ENCODE peak calls at places on chromosomes 5 and 9, in four cellular contexts. Q, U, I and B are unnamed samples.

GRCh38 chr9:37669232-37669631 is 18.5 kb downstream of the FRMPD1 start:
- DNase-seq in Q (no peak), U (no peak), I (no peak), B (no peak)

GRCh38 chr9:109918359-109919163 is 138.6 kb downstream of the PALM2AKAP2 start:
- DNase-seq in Q (no peak), U (no peak), I (no peak), B (no peak)

GRCh38 chr5:31415009-31415923 is 116.6 kb downstream of the DROSHA start:
- DNase-seq in Q (no peak), U (no peak), I (no peak), B (no peak)

GRCh38 chr9:135821733-135822382 is 85.5 kb downstream of the CAMSAP1 start:
- DNase-seq in Q (no peak), U (no peak), I (no peak), B (no peak)

GRCh38 chr5:53041740-53042139 is 52.6 kb downstream of the ITGA2 start:
- DNase-seq in Q (no peak), U (no peak), I (no peak), B (no peak)

GRCh38 chr5:156934450-156935211 is 28.4 kb downstream of the TIMD4 start:
- DNase-seq in Q (peak), U (peak), I (no peak), B (no peak)

GRCh38 chr9:118401551-118401950 is 697.3 kb downstream of the TLR4 start:
- DNase-seq in Q (no peak), U (no peak), I (no peak), B (no peak)

GRCh38 chr9:134252084-134252830 is 74.0 kb upstream of the RXRA start:
- DNase-seq in Q (no peak), U (no peak), I (no peak), B (no peak)

GRCh38 chr9:138064547-138064946 is 187.0 kb downstream of the CACNA1B start:
- DNase-seq in Q (no peak), U (no peak), I (no peak), B (no peak)

GRCh38 chr5:149030838-149031397 is 31.9 kb downstream of the SH3TC2 start:
- DNase-seq in Q (no peak), U (no peak), I (no peak), B (no peak)

GRCh38 chr9:108675708-108676107 is 180.1 kb downstream of the ACTL7B start:
- DNase-seq in Q (no peak), U (no peak), I (no peak), B (no peak)

GRCh38 chr9:78167356-78167755 is 68.5 kb upstream of the CEP78 start:
- DNase-seq in Q (no peak), U (no peak), I (no peak), B (no peak)

GRCh38 chr5:172612771-172613170 is 28.3 kb upstream of the NEURL1B start:
- DNase-seq in Q (no peak), U (no peak), I (no peak), B (no peak)

GRCh38 chr5:68845121-68845520 is 248.7 kb upstream of the SLC30A5 start:
- DNase-seq in Q (no peak), U (no peak), I (peak), B (peak)

GRCh38 chr9:134475051-134475790 is 149.0 kb downstream of the RXRA start:
- DNase-seq in Q (no peak), U (no peak), I (peak), B (peak)

GRCh38 chr5:14118551-14119320 is 24.4 kb upstream of the TRIO start:
- DNase-seq in Q (no peak), U (no peak), I (no peak), B (no peak)

GRCh38 chr5:38821679-38822078 is 24.1 kb upstream of the OSMR start:
- DNase-seq in Q (no peak), U (no peak), I (no peak), B (no peak)

GRCh38 chr9:131734165-131734610 is 5.7 kb downstream of the RAPGEF1 start:
- DNase-seq in Q (no peak), U (no peak), I (no peak), B (no peak)

GRCh38 chr5:125412561-125413535 is 666.4 kb upstream of the ZNF608 start:
- DNase-seq in Q (no peak), U (no peak), I (peak), B (peak)

GRCh38 chr5:68744196-68744595 is 349.6 kb upstream of the SLC30A5 start:
- DNase-seq in Q (no peak), U (no peak), I (no peak), B (no peak)

GRCh38 chr5:153276151-153276550 is 214.3 kb upstream of the GRIA1 start:
- DNase-seq in Q (peak), U (no peak), I (peak), B (no peak)

GRCh38 chr9:88746744-88747398 is 211.9 kb downstream of the NXNL2 start:
- DNase-seq in Q (no peak), U (no peak), I (no peak), B (no peak)

GRCh38 chr9:91654527-91654926 is 230.9 kb upstream of the NFIL3 start:
- DNase-seq in Q (no peak), U (no peak), I (no peak), B (no peak)

GRCh38 chr5:141849371-141850182 is 28.6 kb downstream of the PCDH1 start:
- DNase-seq in Q (peak), U (no peak), I (peak), B (peak)

GRCh38 chr5:530556-530955 is 6.3 kb upstream of the SLC9A3 start:
- DNase-seq in Q (no peak), U (no peak), I (no peak), B (no peak)

GRCh38 chr5:35651002-35651756 is 33.5 kb downstream of the SPEF2 start:
- DNase-seq in Q (no peak), U (peak), I (peak), B (peak)

GRCh38 chr5:43007246-43007910 is 32.7 kb downstream of the ANXA2R start:
- DNase-seq in Q (peak), U (no peak), I (peak), B (peak)

GRCh38 chr5:43010956-43011355 is 29.2 kb downstream of the ANXA2R start:
- DNase-seq in Q (no peak), U (no peak), I (no peak), B (no peak)

GRCh38 chr5:43007911-43008368 is 32.2 kb downstream of the ANXA2R start:
- DNase-seq in Q (peak), U (no peak), I (peak), B (peak)

GRCh38 chr5:43006411-43007202 is 33.5 kb downstream of the ANXA2R start:
- DNase-seq in Q (no peak), U (no peak), I (peak), B (no peak)

GRCh38 chr5:43008369-43009158 is 31.6 kb downstream of the ANXA2R start:
- DNase-seq in Q (peak), U (peak), I (peak), B (peak)
- TF ChIP-seq CTCF in Q (peak), U (no peak), I (no peak), B (peak)

GRCh38 chr5:80302636-80303035 is 17.2 kb upstream of the SPZ1 start:
- DNase-seq in Q (no peak), U (no peak), I (no peak), B (no peak)

GRCh38 chr5:80309871-80310665 is 9.7 kb upstream of the SPZ1 start:
- DNase-seq in Q (no peak), U (no peak), I (no peak), B (no peak)

GRCh38 chr5:80308526-80308925 is 11.3 kb upstream of the SPZ1 start:
- DNase-seq in Q (no peak), U (no peak), I (no peak), B (no peak)
- TF ChIP-seq CTCF in Q (no peak), U (no peak), I (no peak), B (no peak)

GRCh38 chr5:88683506-88684135 is 199.4 kb downstream of the MEF2C start:
- DNase-seq in Q (no peak), U (no peak), I (peak), B (no peak)
- TF ChIP-seq CTCF in Q (no peak), U (no peak), I (peak), B (peak)

GRCh38 chr9:123102380-123103113 is 69.1 kb downstream of the GPR21 start:
- DNase-seq in Q (no peak), U (no peak), I (peak), B (peak)
- TF ChIP-seq CTCF in Q (peak), U (peak), I (peak), B (peak)